ENCODE peak calls at places on chromosome 7, in six cellular contexts. G, F, I, A, K and Y are unnamed samples.

GRCh38 chr7:112481833-112482669 is 1.3 kb downstream of the LSMEM1 start:
- DNase-seq in G (peak; percentile 61), F (peak; percentile 71), I (peak; percentile 48), A (no peak), K (no peak), Y (no peak)

GRCh38 chr7:14717711-14718304 is 184.7 kb downstream of the DGKB start:
- DNase-seq in G (no peak), F (no peak), I (no peak), A (no peak), K (no peak), Y (no peak)

GRCh38 chr7:65980478-65981250 is 1.3 kb downstream of the GUSB start:
- DNase-seq in G (peak; percentile 71), F (peak; percentile 37), I (peak; percentile 47), A (peak; percentile 92), K (peak; percentile 67), Y (peak; percentile 21)

GRCh38 chr7:44149571-44150465 is 8.7 kb upstream of the MYL7 start:
- DNase-seq in G (no peak), F (no peak), I (no peak), A (peak; percentile 54), K (no peak), Y (no peak)

GRCh38 chr7:5064391-5065106 is 18.9 kb downstream of the RBAK start:
- DNase-seq in G (no peak), F (no peak), I (no peak), A (no peak), K (no peak), Y (no peak)

GRCh38 chr7:158004123-158004490 is 583.5 kb downstream of the PTPRN2 start:
- DNase-seq in G (peak; percentile 16), F (no peak), I (no peak), A (peak; percentile 18), K (no peak), Y (no peak)

GRCh38 chr7:99137418-99138180 is 6.3 kb downstream of the SMURF1 start:
- DNase-seq in G (no peak), F (no peak), I (no peak), A (no peak), K (no peak), Y (no peak)

GRCh38 chr7:81769891-81770818 is at the start of gene HGF:
- DNase-seq in G (peak; percentile 78), F (peak; percentile 34), I (peak; percentile 58), A (peak; percentile 78), K (no peak), Y (peak; percentile 1)

GRCh38 chr7:52936750-52937149 is 98.7 kb upstream of the POM121L12 start:
- DNase-seq in G (no peak), F (no peak), I (no peak), A (no peak), K (no peak), Y (no peak)

GRCh38 chr7:151003572-151003971 is 12.8 kb downstream of the NOS3 start:
- DNase-seq in G (no peak), F (no peak), I (no peak), A (no peak), K (no peak), Y (no peak)

GRCh38 chr7:17663056-17663675 is 277.1 kb downstream of the SNX13 start:
- DNase-seq in G (no peak), F (no peak), I (no peak), A (no peak), K (no peak), Y (no peak)

GRCh38 chr7:4169505-4169904 is 512.6 kb upstream of the FOXK1 start:
- DNase-seq in G (no peak), F (no peak), I (no peak), A (no peak), K (no peak), Y (no peak)

GRCh38 chr7:105990726-105991465 is 27.8 kb downstream of the CDHR3 start:
- DNase-seq in G (peak; percentile 29), F (no peak), I (no peak), A (no peak), K (no peak), Y (no peak)

GRCh38 chr7:136144182-136144581 is 167.0 kb upstream of the MTPN start:
- DNase-seq in G (no peak), F (no peak), I (no peak), A (no peak), K (no peak), Y (no peak)

GRCh38 chr7:24010495-24010894 is 273.5 kb upstream of the NPY start:
- DNase-seq in G (no peak), F (no peak), I (no peak), A (no peak), K (no peak), Y (no peak)

GRCh38 chr7:84913731-84914130 is 273.1 kb downstream of the SEMA3D start:
- DNase-seq in G (no peak), F (no peak), I (no peak), A (no peak), K (no peak), Y (no peak)

GRCh38 chr7:127392182-127392565 is 334 bp downstream of the ZNF800 start:
- DNase-seq in G (peak; percentile 45), F (peak; percentile 22), I (peak; percentile 70), A (peak; percentile 95), K (peak; percentile 74), Y (peak; percentile 46)

GRCh38 chr7:111735661-111736323 is 173.5 kb upstream of the IMMP2L start:
- DNase-seq in G (peak; percentile 70), F (peak; percentile 26), I (no peak), A (no peak), K (peak; percentile 62), Y (no peak)

GRCh38 chr7:101112233-101112632 is 14.7 kb upstream of the SERPINE1 start:
- DNase-seq in G (peak; percentile 46), F (no peak), I (peak; percentile 53), A (no peak), K (no peak), Y (no peak)

GRCh38 chr7:44325181-44325671 is at the start of gene CAMK2B:
- DNase-seq in G (no peak), F (no peak), I (peak; percentile 25), A (no peak), K (no peak), Y (no peak)

GRCh38 chr7:100604976-100605911 is 3.1 kb downstream of the PCOLCE start:
- DNase-seq in G (peak; percentile 42), F (no peak), I (peak; percentile 35), A (peak; percentile 86), K (no peak), Y (no peak)

GRCh38 chr7:65239707-65240352 is 133.8 kb upstream of the ZNF92 start:
- DNase-seq in G (no peak), F (no peak), I (no peak), A (no peak), K (no peak), Y (no peak)

GRCh38 chr7:131329176-131329570 is 1.5 kb downstream of the MKLN1 start:
- DNase-seq in G (no peak), F (no peak), I (no peak), A (no peak), K (no peak), Y (no peak)

GRCh38 chr7:33072471-33072870 is 9.9 kb upstream of the NT5C3A start:
- DNase-seq in G (peak; percentile 50), F (no peak), I (no peak), A (no peak), K (no peak), Y (no peak)

GRCh38 chr7:35630024-35630423 is 64.9 kb downstream of the HERPUD2 start:
- DNase-seq in G (no peak), F (no peak), I (no peak), A (no peak), K (no peak), Y (no peak)

GRCh38 chr7:139271718-139272619 is 40.9 kb downstream of the UBN2 start:
- DNase-seq in G (peak; percentile 11), F (no peak), I (no peak), A (no peak), K (no peak), Y (no peak)

GRCh38 chr7:70016044-70016770 is 417.9 kb downstream of the AUTS2 start:
- DNase-seq in G (no peak), F (no peak), I (no peak), A (no peak), K (no peak), Y (no peak)

GRCh38 chr7:133201470-133201869 is 51.4 kb upstream of the EXOC4 start:
- DNase-seq in G (no peak), F (no peak), I (no peak), A (no peak), K (no peak), Y (no peak)

GRCh38 chr7:14071045-14071444 is 81.6 kb upstream of the ETV1 start:
- DNase-seq in G (no peak), F (no peak), I (no peak), A (no peak), K (no peak), Y (no peak)

GRCh38 chr7:74294191-74294998 is 5.2 kb downstream of the CLIP2 start:
- DNase-seq in G (peak; percentile 62), F (no peak), I (peak; percentile 41), A (no peak), K (no peak), Y (no peak)

GRCh38 chr7:99219985-99220384 is 12.1 kb upstream of the KPNA7 start:
- DNase-seq in G (no peak), F (no peak), I (no peak), A (peak; percentile 7), K (no peak), Y (no peak)

GRCh38 chr7:116526897-116527296 is 2.1 kb downstream of the CAV1 start:
- DNase-seq in G (no peak), F (no peak), I (no peak), A (no peak), K (no peak), Y (no peak)
- H3K4me1 ChIP-seq in G (peaks cover 49% of the 10 kb centered on the region), F (no peaks in the 10 kb centered on the region), I (no peaks in the 10 kb centered on the region), A (peaks cover 5% of the 10 kb centered on the region), K (no peaks in the 10 kb centered on the region), Y (peaks cover 90% of the 10 kb centered on the region)

GRCh38 chr7:27730112-27730511 is 9.8 kb upstream of the TAX1BP1 start:
- DNase-seq in G (no peak), F (no peak), I (no peak), A (no peak), K (no peak), Y (no peak)
- H3K27ac ChIP-seq in G (no peak overlapping the region), F (no peak overlapping the region), I (no peak overlapping the region), A (no peak overlapping the region), K (no peak overlapping the region), Y (no peak overlapping the region)

GRCh38 chr7:94409561-94409960 is 14.9 kb downstream of the COL1A2 start:
- DNase-seq in G (no peak), F (no peak), I (no peak), A (no peak), K (no peak), Y (no peak)

GRCh38 chr7:94414481-94414880 is 19.8 kb downstream of the COL1A2 start:
- DNase-seq in G (no peak), F (no peak), I (no peak), A (no peak), K (no peak), Y (no peak)

GRCh38 chr7:94417261-94417660 is 22.6 kb downstream of the COL1A2 start:
- DNase-seq in G (no peak), F (no peak), I (no peak), A (no peak), K (no peak), Y (no peak)

GRCh38 chr7:94410471-94411466 is 16.1 kb downstream of the COL1A2 start:
- DNase-seq in G (no peak), F (no peak), I (no peak), A (no peak), K (peak; percentile 21), Y (no peak)

GRCh38 chr7:94412762-94413322 is 18.1 kb downstream of the COL1A2 start:
- DNase-seq in G (no peak), F (no peak), I (no peak), A (no peak), K (no peak), Y (no peak)
- H3K4me1 ChIP-seq in G (no peaks in the 10 kb centered on the region), F (no peaks in the 10 kb centered on the region), I (no peaks in the 10 kb centered on the region), A (no peaks in the 10 kb centered on the region), K (no peaks in the 10 kb centered on the region), Y (no peaks in the 10 kb centered on the region)

GRCh38 chr7:726854-727103 is 280 bp downstream of the DNAAF5 start:
- DNase-seq in G (no peak), F (no peak), I (no peak), A (no peak), K (no peak), Y (no peak)
- H3K27ac ChIP-seq in G (peak overlapping the region; percentile 78), F (peak overlapping the region; percentile 77), I (peak overlapping the region; percentile 91), A (peak overlapping the region; percentile 65), K (peak overlapping the region; percentile 31), Y (peak overlapping the region; percentile 69)